ENCODE peak calls at places on chromosome 1, in ten cellular contexts. One of them, this sample, is unnamed.

GRCh38 chr1:106793686-106794085 is 262.8 kb upstream of the PRMT6 start:
- DNase-seq in CD4-positive, CD25-positive, alpha-beta regulatory T cell: no peak
- DNase-seq in PC-3: no peak
- DNase-seq in substantia nigra: no peak
- DNase-seq in stimulated activated CD4-positive, alpha-beta T cell treated with anti-CD3 and anti-CD28 coated beads, Interleukin-12 subunit alpha, Interleukin-12 subunit beta, amount 100 ng/mL, for 4 hours: no peak
- DNase-seq in stimulated activated effector memory CD8-positive, alpha-beta T cell treated with anti-CD3 and anti-CD28 coated beads, Interleukin-12 subunit alpha, Interleukin-12 subunit beta, amount 100 ng/mL, for 72 hours: no peak
- DNase-seq in transverse colon: no peak
- DNase-seq in AG10803: no peak
- DNase-seq in heart left ventricle: no peak
- DNase-seq in NCI-H2081 treated with DMSO at 0.1 percent for 48 hours: no peak
- DNase-seq in this sample: no peak

GRCh38 chr1:221742555-221743415 is 896 bp upstream of the DUSP10 start:
- DNase-seq in CD4-positive, CD25-positive, alpha-beta regulatory T cell: peak; percentile 91
- DNase-seq in PC-3: peak; percentile 77
- DNase-seq in substantia nigra: peak; percentile 64
- DNase-seq in stimulated activated CD4-positive, alpha-beta T cell treated with anti-CD3 and anti-CD28 coated beads, Interleukin-12 subunit alpha, Interleukin-12 subunit beta, amount 100 ng/mL, for 4 hours: peak; percentile 74
- DNase-seq in stimulated activated effector memory CD8-positive, alpha-beta T cell treated with anti-CD3 and anti-CD28 coated beads, Interleukin-12 subunit alpha, Interleukin-12 subunit beta, amount 100 ng/mL, for 72 hours: peak; percentile 92
- DNase-seq in transverse colon: peak; percentile 89
- DNase-seq in AG10803: peak; percentile 84
- DNase-seq in heart left ventricle: peak; percentile 93
- DNase-seq in NCI-H2081 treated with DMSO at 0.1 percent for 48 hours: peak; percentile 66
- DNase-seq in this sample: no peak

GRCh38 chr1:183699643-183700160 is 46.6 kb upstream of the APOBEC4 start:
- DNase-seq in CD4-positive, CD25-positive, alpha-beta regulatory T cell: no peak
- DNase-seq in PC-3: peak; percentile 42
- DNase-seq in substantia nigra: no peak
- DNase-seq in stimulated activated CD4-positive, alpha-beta T cell treated with anti-CD3 and anti-CD28 coated beads, Interleukin-12 subunit alpha, Interleukin-12 subunit beta, amount 100 ng/mL, for 4 hours: no peak
- DNase-seq in stimulated activated effector memory CD8-positive, alpha-beta T cell treated with anti-CD3 and anti-CD28 coated beads, Interleukin-12 subunit alpha, Interleukin-12 subunit beta, amount 100 ng/mL, for 72 hours: no peak
- DNase-seq in transverse colon: no peak
- DNase-seq in AG10803: peak; percentile 42
- DNase-seq in heart left ventricle: no peak
- DNase-seq in NCI-H2081 treated with DMSO at 0.1 percent for 48 hours: no peak
- DNase-seq in this sample: no peak

GRCh38 chr1:32872189-32872898 is 1.6 kb upstream of the FNDC5 start:
- DNase-seq in CD4-positive, CD25-positive, alpha-beta regulatory T cell: peak; percentile 49
- DNase-seq in PC-3: peak; percentile 63
- DNase-seq in substantia nigra: peak; percentile 26
- DNase-seq in stimulated activated CD4-positive, alpha-beta T cell treated with anti-CD3 and anti-CD28 coated beads, Interleukin-12 subunit alpha, Interleukin-12 subunit beta, amount 100 ng/mL, for 4 hours: peak; percentile 70
- DNase-seq in stimulated activated effector memory CD8-positive, alpha-beta T cell treated with anti-CD3 and anti-CD28 coated beads, Interleukin-12 subunit alpha, Interleukin-12 subunit beta, amount 100 ng/mL, for 72 hours: peak; percentile 85
- DNase-seq in transverse colon: peak; percentile 75
- DNase-seq in AG10803: no peak
- DNase-seq in heart left ventricle: peak; percentile 66
- DNase-seq in NCI-H2081 treated with DMSO at 0.1 percent for 48 hours: peak; percentile 13
- DNase-seq in this sample: no peak

GRCh38 chr1:182575540-182576149 is 13.4 kb downstream of the RNASEL start:
- DNase-seq in CD4-positive, CD25-positive, alpha-beta regulatory T cell: no peak
- DNase-seq in PC-3: peak; percentile 75
- DNase-seq in substantia nigra: no peak
- DNase-seq in stimulated activated CD4-positive, alpha-beta T cell treated with anti-CD3 and anti-CD28 coated beads, Interleukin-12 subunit alpha, Interleukin-12 subunit beta, amount 100 ng/mL, for 4 hours: no peak
- DNase-seq in stimulated activated effector memory CD8-positive, alpha-beta T cell treated with anti-CD3 and anti-CD28 coated beads, Interleukin-12 subunit alpha, Interleukin-12 subunit beta, amount 100 ng/mL, for 72 hours: no peak
- DNase-seq in transverse colon: no peak
- DNase-seq in AG10803: peak; percentile 79
- DNase-seq in heart left ventricle: no peak
- DNase-seq in NCI-H2081 treated with DMSO at 0.1 percent for 48 hours: no peak
- DNase-seq in this sample: no peak

GRCh38 chr1:6294868-6295556 is 34.1 kb upstream of the GPR153 start:
- DNase-seq in CD4-positive, CD25-positive, alpha-beta regulatory T cell: no peak
- DNase-seq in PC-3: peak; percentile 85
- DNase-seq in substantia nigra: no peak
- DNase-seq in stimulated activated CD4-positive, alpha-beta T cell treated with anti-CD3 and anti-CD28 coated beads, Interleukin-12 subunit alpha, Interleukin-12 subunit beta, amount 100 ng/mL, for 4 hours: no peak
- DNase-seq in stimulated activated effector memory CD8-positive, alpha-beta T cell treated with anti-CD3 and anti-CD28 coated beads, Interleukin-12 subunit alpha, Interleukin-12 subunit beta, amount 100 ng/mL, for 72 hours: no peak
- DNase-seq in transverse colon: no peak
- DNase-seq in AG10803: no peak
- DNase-seq in heart left ventricle: no peak
- DNase-seq in NCI-H2081 treated with DMSO at 0.1 percent for 48 hours: no peak
- DNase-seq in this sample: no peak

GRCh38 chr1:179178965-179179364 is 50.5 kb downstream of the ABL2 start:
- DNase-seq in CD4-positive, CD25-positive, alpha-beta regulatory T cell: no peak
- DNase-seq in PC-3: peak; percentile 56
- DNase-seq in substantia nigra: no peak
- DNase-seq in stimulated activated CD4-positive, alpha-beta T cell treated with anti-CD3 and anti-CD28 coated beads, Interleukin-12 subunit alpha, Interleukin-12 subunit beta, amount 100 ng/mL, for 4 hours: no peak
- DNase-seq in stimulated activated effector memory CD8-positive, alpha-beta T cell treated with anti-CD3 and anti-CD28 coated beads, Interleukin-12 subunit alpha, Interleukin-12 subunit beta, amount 100 ng/mL, for 72 hours: no peak
- DNase-seq in transverse colon: no peak
- DNase-seq in AG10803: peak; percentile 81
- DNase-seq in heart left ventricle: no peak
- DNase-seq in NCI-H2081 treated with DMSO at 0.1 percent for 48 hours: no peak
- DNase-seq in this sample: no peak

GRCh38 chr1:44422161-44422560 is 17.1 kb downstream of the RNF220 start:
- DNase-seq in CD4-positive, CD25-positive, alpha-beta regulatory T cell: no peak
- DNase-seq in PC-3: no peak
- DNase-seq in substantia nigra: no peak
- DNase-seq in stimulated activated CD4-positive, alpha-beta T cell treated with anti-CD3 and anti-CD28 coated beads, Interleukin-12 subunit alpha, Interleukin-12 subunit beta, amount 100 ng/mL, for 4 hours: no peak
- DNase-seq in stimulated activated effector memory CD8-positive, alpha-beta T cell treated with anti-CD3 and anti-CD28 coated beads, Interleukin-12 subunit alpha, Interleukin-12 subunit beta, amount 100 ng/mL, for 72 hours: no peak
- DNase-seq in transverse colon: no peak
- DNase-seq in AG10803: no peak
- DNase-seq in heart left ventricle: no peak
- DNase-seq in NCI-H2081 treated with DMSO at 0.1 percent for 48 hours: no peak
- DNase-seq in this sample: no peak

GRCh38 chr1:65255088-65256050 is 54.0 kb upstream of the DNAJC6 start:
- DNase-seq in CD4-positive, CD25-positive, alpha-beta regulatory T cell: no peak
- DNase-seq in PC-3: peak; percentile 31
- DNase-seq in substantia nigra: peak; percentile 25
- DNase-seq in stimulated activated CD4-positive, alpha-beta T cell treated with anti-CD3 and anti-CD28 coated beads, Interleukin-12 subunit alpha, Interleukin-12 subunit beta, amount 100 ng/mL, for 4 hours: no peak
- DNase-seq in stimulated activated effector memory CD8-positive, alpha-beta T cell treated with anti-CD3 and anti-CD28 coated beads, Interleukin-12 subunit alpha, Interleukin-12 subunit beta, amount 100 ng/mL, for 72 hours: no peak
- DNase-seq in transverse colon: no peak
- DNase-seq in AG10803: peak; percentile 27
- DNase-seq in heart left ventricle: no peak
- DNase-seq in NCI-H2081 treated with DMSO at 0.1 percent for 48 hours: no peak
- DNase-seq in this sample: no peak

GRCh38 chr1:170369000-170369399 is 163.0 kb upstream of the GORAB start:
- DNase-seq in CD4-positive, CD25-positive, alpha-beta regulatory T cell: no peak
- DNase-seq in PC-3: no peak
- DNase-seq in substantia nigra: no peak
- DNase-seq in stimulated activated CD4-positive, alpha-beta T cell treated with anti-CD3 and anti-CD28 coated beads, Interleukin-12 subunit alpha, Interleukin-12 subunit beta, amount 100 ng/mL, for 4 hours: no peak
- DNase-seq in stimulated activated effector memory CD8-positive, alpha-beta T cell treated with anti-CD3 and anti-CD28 coated beads, Interleukin-12 subunit alpha, Interleukin-12 subunit beta, amount 100 ng/mL, for 72 hours: no peak
- DNase-seq in transverse colon: no peak
- DNase-seq in AG10803: no peak
- DNase-seq in heart left ventricle: no peak
- DNase-seq in NCI-H2081 treated with DMSO at 0.1 percent for 48 hours: no peak
- DNase-seq in this sample: no peak

GRCh38 chr1:205583461-205584130 is 48.2 kb downstream of the ELK4 start:
- DNase-seq in CD4-positive, CD25-positive, alpha-beta regulatory T cell: no peak
- DNase-seq in PC-3: no peak
- DNase-seq in substantia nigra: no peak
- DNase-seq in stimulated activated CD4-positive, alpha-beta T cell treated with anti-CD3 and anti-CD28 coated beads, Interleukin-12 subunit alpha, Interleukin-12 subunit beta, amount 100 ng/mL, for 4 hours: no peak
- DNase-seq in stimulated activated effector memory CD8-positive, alpha-beta T cell treated with anti-CD3 and anti-CD28 coated beads, Interleukin-12 subunit alpha, Interleukin-12 subunit beta, amount 100 ng/mL, for 72 hours: no peak
- DNase-seq in transverse colon: peak; percentile 6
- DNase-seq in AG10803: no peak
- DNase-seq in heart left ventricle: no peak
- DNase-seq in NCI-H2081 treated with DMSO at 0.1 percent for 48 hours: no peak
- DNase-seq in this sample: no peak

GRCh38 chr1:201149400-201149799 is 4.9 kb downstream of the TMEM9 start:
- DNase-seq in CD4-positive, CD25-positive, alpha-beta regulatory T cell: peak; percentile 41
- DNase-seq in PC-3: peak; percentile 94
- DNase-seq in substantia nigra: no peak
- DNase-seq in stimulated activated CD4-positive, alpha-beta T cell treated with anti-CD3 and anti-CD28 coated beads, Interleukin-12 subunit alpha, Interleukin-12 subunit beta, amount 100 ng/mL, for 4 hours: no peak
- DNase-seq in stimulated activated effector memory CD8-positive, alpha-beta T cell treated with anti-CD3 and anti-CD28 coated beads, Interleukin-12 subunit alpha, Interleukin-12 subunit beta, amount 100 ng/mL, for 72 hours: no peak
- DNase-seq in transverse colon: no peak
- DNase-seq in AG10803: peak; percentile 19
- DNase-seq in heart left ventricle: no peak
- DNase-seq in NCI-H2081 treated with DMSO at 0.1 percent for 48 hours: no peak
- DNase-seq in this sample: no peak

GRCh38 chr1:153245466-153245865 is 14.0 kb upstream of the LORICRIN start:
- DNase-seq in CD4-positive, CD25-positive, alpha-beta regulatory T cell: no peak
- DNase-seq in PC-3: no peak
- DNase-seq in substantia nigra: no peak
- DNase-seq in stimulated activated CD4-positive, alpha-beta T cell treated with anti-CD3 and anti-CD28 coated beads, Interleukin-12 subunit alpha, Interleukin-12 subunit beta, amount 100 ng/mL, for 4 hours: no peak
- DNase-seq in stimulated activated effector memory CD8-positive, alpha-beta T cell treated with anti-CD3 and anti-CD28 coated beads, Interleukin-12 subunit alpha, Interleukin-12 subunit beta, amount 100 ng/mL, for 72 hours: peak; percentile 17
- DNase-seq in transverse colon: no peak
- DNase-seq in AG10803: no peak
- DNase-seq in heart left ventricle: no peak
- DNase-seq in NCI-H2081 treated with DMSO at 0.1 percent for 48 hours: no peak
- DNase-seq in this sample: no peak

GRCh38 chr1:109687641-109688499 is at the start of gene GSTM1:
- DNase-seq in CD4-positive, CD25-positive, alpha-beta regulatory T cell: no peak
- DNase-seq in PC-3: no peak
- DNase-seq in substantia nigra: peak; percentile 64
- DNase-seq in stimulated activated CD4-positive, alpha-beta T cell treated with anti-CD3 and anti-CD28 coated beads, Interleukin-12 subunit alpha, Interleukin-12 subunit beta, amount 100 ng/mL, for 4 hours: no peak
- DNase-seq in stimulated activated effector memory CD8-positive, alpha-beta T cell treated with anti-CD3 and anti-CD28 coated beads, Interleukin-12 subunit alpha, Interleukin-12 subunit beta, amount 100 ng/mL, for 72 hours: no peak
- DNase-seq in transverse colon: peak; percentile 83
- DNase-seq in AG10803: no peak
- DNase-seq in heart left ventricle: no peak
- DNase-seq in NCI-H2081 treated with DMSO at 0.1 percent for 48 hours: no peak
- DNase-seq in this sample: no peak

GRCh38 chr1:31811605-31812004 is 4.2 kb downstream of the SPOCD1 start:
- DNase-seq in CD4-positive, CD25-positive, alpha-beta regulatory T cell: no peak
- DNase-seq in PC-3: no peak
- DNase-seq in substantia nigra: peak; percentile 91
- DNase-seq in stimulated activated CD4-positive, alpha-beta T cell treated with anti-CD3 and anti-CD28 coated beads, Interleukin-12 subunit alpha, Interleukin-12 subunit beta, amount 100 ng/mL, for 4 hours: no peak
- DNase-seq in stimulated activated effector memory CD8-positive, alpha-beta T cell treated with anti-CD3 and anti-CD28 coated beads, Interleukin-12 subunit alpha, Interleukin-12 subunit beta, amount 100 ng/mL, for 72 hours: no peak
- DNase-seq in transverse colon: no peak
- DNase-seq in AG10803: peak; percentile 74
- DNase-seq in heart left ventricle: no peak
- DNase-seq in NCI-H2081 treated with DMSO at 0.1 percent for 48 hours: peak; percentile 15
- DNase-seq in this sample: peak; percentile 37

GRCh38 chr1:195714248-195714647 is 894.0 kb downstream of the KCNT2 start:
- DNase-seq in CD4-positive, CD25-positive, alpha-beta regulatory T cell: no peak
- DNase-seq in PC-3: peak; percentile 15
- DNase-seq in substantia nigra: no peak
- DNase-seq in stimulated activated CD4-positive, alpha-beta T cell treated with anti-CD3 and anti-CD28 coated beads, Interleukin-12 subunit alpha, Interleukin-12 subunit beta, amount 100 ng/mL, for 4 hours: no peak
- DNase-seq in stimulated activated effector memory CD8-positive, alpha-beta T cell treated with anti-CD3 and anti-CD28 coated beads, Interleukin-12 subunit alpha, Interleukin-12 subunit beta, amount 100 ng/mL, for 72 hours: no peak
- DNase-seq in transverse colon: no peak
- DNase-seq in AG10803: peak; percentile 48
- DNase-seq in heart left ventricle: no peak
- DNase-seq in NCI-H2081 treated with DMSO at 0.1 percent for 48 hours: no peak
- DNase-seq in this sample: no peak

GRCh38 chr1:243927401-243927800 is 77.4 kb upstream of the AKT3 start:
- DNase-seq in CD4-positive, CD25-positive, alpha-beta regulatory T cell: no peak
- DNase-seq in PC-3: no peak
- DNase-seq in substantia nigra: no peak
- DNase-seq in stimulated activated CD4-positive, alpha-beta T cell treated with anti-CD3 and anti-CD28 coated beads, Interleukin-12 subunit alpha, Interleukin-12 subunit beta, amount 100 ng/mL, for 4 hours: no peak
- DNase-seq in stimulated activated effector memory CD8-positive, alpha-beta T cell treated with anti-CD3 and anti-CD28 coated beads, Interleukin-12 subunit alpha, Interleukin-12 subunit beta, amount 100 ng/mL, for 72 hours: no peak
- DNase-seq in transverse colon: no peak
- DNase-seq in AG10803: no peak
- DNase-seq in heart left ventricle: no peak
- DNase-seq in NCI-H2081 treated with DMSO at 0.1 percent for 48 hours: no peak
- DNase-seq in this sample: no peak

GRCh38 chr1:58815680-58816071 is 31.8 kb upstream of the JUN start:
- DNase-seq in CD4-positive, CD25-positive, alpha-beta regulatory T cell: peak; percentile 21
- DNase-seq in PC-3: peak; percentile 71
- DNase-seq in substantia nigra: no peak
- DNase-seq in stimulated activated CD4-positive, alpha-beta T cell treated with anti-CD3 and anti-CD28 coated beads, Interleukin-12 subunit alpha, Interleukin-12 subunit beta, amount 100 ng/mL, for 4 hours: no peak
- DNase-seq in stimulated activated effector memory CD8-positive, alpha-beta T cell treated with anti-CD3 and anti-CD28 coated beads, Interleukin-12 subunit alpha, Interleukin-12 subunit beta, amount 100 ng/mL, for 72 hours: peak; percentile 59
- DNase-seq in transverse colon: peak; percentile 77
- DNase-seq in AG10803: no peak
- DNase-seq in heart left ventricle: no peak
- DNase-seq in NCI-H2081 treated with DMSO at 0.1 percent for 48 hours: no peak
- DNase-seq in this sample: no peak

GRCh38 chr1:8915446-8915845 is 30.2 kb upstream of the CA6 start:
- DNase-seq in CD4-positive, CD25-positive, alpha-beta regulatory T cell: no peak
- DNase-seq in PC-3: no peak
- DNase-seq in substantia nigra: no peak
- DNase-seq in stimulated activated CD4-positive, alpha-beta T cell treated with anti-CD3 and anti-CD28 coated beads, Interleukin-12 subunit alpha, Interleukin-12 subunit beta, amount 100 ng/mL, for 4 hours: no peak
- DNase-seq in stimulated activated effector memory CD8-positive, alpha-beta T cell treated with anti-CD3 and anti-CD28 coated beads, Interleukin-12 subunit alpha, Interleukin-12 subunit beta, amount 100 ng/mL, for 72 hours: no peak
- DNase-seq in transverse colon: no peak
- DNase-seq in AG10803: no peak
- DNase-seq in heart left ventricle: no peak
- DNase-seq in NCI-H2081 treated with DMSO at 0.1 percent for 48 hours: no peak
- DNase-seq in this sample: no peak

GRCh38 chr1:101520302-101520701 is 283.5 kb downstream of the S1PR1 start:
- DNase-seq in CD4-positive, CD25-positive, alpha-beta regulatory T cell: peak; percentile 36
- DNase-seq in PC-3: peak; percentile 67
- DNase-seq in substantia nigra: no peak
- DNase-seq in stimulated activated CD4-positive, alpha-beta T cell treated with anti-CD3 and anti-CD28 coated beads, Interleukin-12 subunit alpha, Interleukin-12 subunit beta, amount 100 ng/mL, for 4 hours: no peak
- DNase-seq in stimulated activated effector memory CD8-positive, alpha-beta T cell treated with anti-CD3 and anti-CD28 coated beads, Interleukin-12 subunit alpha, Interleukin-12 subunit beta, amount 100 ng/mL, for 72 hours: no peak
- DNase-seq in transverse colon: peak; percentile 7
- DNase-seq in AG10803: peak; percentile 45
- DNase-seq in heart left ventricle: no peak
- DNase-seq in NCI-H2081 treated with DMSO at 0.1 percent for 48 hours: no peak
- DNase-seq in this sample: no peak

GRCh38 chr1:40917995-40918711 is 56.0 kb upstream of the CITED4 start:
- DNase-seq in CD4-positive, CD25-positive, alpha-beta regulatory T cell: no peak
- DNase-seq in PC-3: no peak
- DNase-seq in substantia nigra: no peak
- DNase-seq in stimulated activated CD4-positive, alpha-beta T cell treated with anti-CD3 and anti-CD28 coated beads, Interleukin-12 subunit alpha, Interleukin-12 subunit beta, amount 100 ng/mL, for 4 hours: no peak
- DNase-seq in stimulated activated effector memory CD8-positive, alpha-beta T cell treated with anti-CD3 and anti-CD28 coated beads, Interleukin-12 subunit alpha, Interleukin-12 subunit beta, amount 100 ng/mL, for 72 hours: no peak
- DNase-seq in transverse colon: no peak
- DNase-seq in AG10803: no peak
- DNase-seq in heart left ventricle: no peak
- DNase-seq in NCI-H2081 treated with DMSO at 0.1 percent for 48 hours: no peak
- DNase-seq in this sample: no peak